ENCODE peak calls at places on chromosomes 11 and 22, in eight cellular contexts. F is EL; N is astrocyte of the spinal cord; G is fibroblast of lung; P is CD8-positive, alpha-beta memory T cell; E is Peyer's patch; K is lower lobe of right lung; C is AG09309. J is an unnamed sample.

GRCh38 chr11:110141812-110142211 is 48.6 kb downstream of the ZC3H12C start:
- DNase-seq in N (no peak), E (no peak), G (no peak), F (no peak), P (no peak), K (no peak), C (no peak), J (no peak)

GRCh38 chr11:47060807-47061206 is 115.9 kb downstream of the ARFGAP2 start:
- DNase-seq in E (no peak), G (no peak), P (no peak), K (no peak), F (peak; percentile 10), C (no peak), N (peak; percentile 23), J (no peak)

GRCh38 chr11:120900642-120901041 is 123.3 kb upstream of the TBCEL start:
- DNase-seq in G (no peak), K (no peak), N (no peak), F (no peak), P (no peak), C (no peak), E (no peak), J (no peak)

GRCh38 chr22:44972363-44973083 is 37.3 kb downstream of the PHF21B start:
- DNase-seq in K (no peak), F (no peak), G (no peak), P (no peak), E (no peak), N (no peak), C (no peak), J (no peak)

GRCh38 chr11:64230985-64231365 is 627 bp downstream of the DNAJC4 start:
- DNase-seq in P (no peak), E (no peak), G (no peak), K (no peak), N (no peak), C (no peak), F (no peak), J (no peak)

GRCh38 chr11:8258771-8259170 is 4.9 kb downstream of the LMO1 start:
- DNase-seq in F (peak; percentile 52), C (peak; percentile 59), G (peak; percentile 51), E (peak; percentile 11), P (no peak), K (peak; percentile 13), N (peak; percentile 24), J (peak; percentile 50)

GRCh38 chr11:60195923-60196368 is 13.1 kb upstream of the MS4A6A start:
- DNase-seq in E (no peak), G (no peak), C (no peak), K (no peak), F (no peak), P (no peak), N (no peak), J (no peak)

GRCh38 chr11:28822596-28822995 is 714.4 kb downstream of the METTL15 start:
- DNase-seq in P (no peak), E (no peak), G (no peak), K (no peak), N (no peak), F (peak; percentile 29), C (no peak), J (no peak)

GRCh38 chr11:43948341-43949185 is 6.1 kb downstream of the C11orf96 start:
- DNase-seq in K (no peak), P (no peak), E (peak; percentile 41), C (no peak), G (no peak), F (no peak), N (no peak), J (no peak)

GRCh38 chr22:31241936-31242335 is 29.8 kb downstream of the LIMK2 start:
- DNase-seq in C (peak; percentile 41), G (no peak), P (no peak), F (peak; percentile 63), N (peak; percentile 48), E (no peak), K (no peak), J (no peak)